ENCODE peak calls at places on chromosomes 11 and 22, in nine cellular contexts. Q is uterus, H is ovary, A is breast epithelium, I is HCT116, L is A549, U is adrenal gland, G is heart left ventricle, M is upper lobe of left lung. R is an unnamed sample.

GRCh38 chr11:27218498-27219038 is 144.4 kb downstream of the CCDC34 start:
- DNase-seq in Q (no peak), H (no peak), A (no peak), I (no peak), L (peak), U (no peak), G (no peak), M (no peak), R (no peak)

GRCh38 chr11:73194593-73194992 is 23.5 kb upstream of the P2RY2 start:
- DNase-seq in Q (no peak), H (no peak), A (no peak), I (no peak), L (peak), U (peak), G (no peak), M (no peak), R (no peak)

GRCh38 chr11:113553235-113553634 is 78.0 kb upstream of the DRD2 start:
- DNase-seq in Q (peak), H (no peak), A (peak), I (peak), L (peak), U (no peak), G (no peak), M (no peak), R (no peak)

GRCh38 chr11:126140932-126141291 is 70.5 kb downstream of the RPUSD4 start:
- DNase-seq in Q (peak), H (peak), A (peak), I (no peak), L (no peak), U (peak), G (no peak), M (peak), R (peak)

GRCh38 chr11:78195917-78196545 is 7.3 kb downstream of the USP35 start:
- DNase-seq in Q (no peak), H (no peak), A (no peak), I (no peak), L (no peak), U (no peak), G (no peak), M (no peak), R (peak)

GRCh38 chr11:3950996-3951662 is 95.7 kb downstream of the STIM1 start:
- DNase-seq in Q (no peak), H (no peak), A (no peak), I (no peak), L (peak), U (no peak), G (no peak), M (no peak), R (no peak)

GRCh38 chr11:119622454-119623143 is 106.4 kb downstream of the NECTIN1 start:
- DNase-seq in Q (no peak), H (no peak), A (no peak), I (no peak), L (no peak), U (no peak), G (no peak), M (no peak), R (no peak)

GRCh38 chr11:45180888-45181594 is 34.6 kb downstream of the PRDM11 start:
- DNase-seq in Q (peak), H (peak), A (peak), I (peak), L (peak), U (peak), G (peak), M (peak), R (no peak)

GRCh38 chr22:24265734-24266133 is 4.9 kb upstream of the SPECC1L start:
- DNase-seq in Q (no peak), H (no peak), A (no peak), I (no peak), L (no peak), U (peak), G (no peak), M (no peak), R (no peak)

GRCh38 chr11:92330114-92330513 is 105.5 kb downstream of the FAT3 start:
- DNase-seq in Q (no peak), H (no peak), A (no peak), I (no peak), L (no peak), U (no peak), G (no peak), M (no peak), R (no peak)

GRCh38 chr11:112174789-112175595 is at the start of gene BCO2:
- DNase-seq in Q (peak), H (peak), A (peak), I (peak), L (peak), U (peak), G (peak), M (peak), R (peak)

GRCh38 chr11:62142921-62143320 is 19.1 kb downstream of the INCENP start:
- DNase-seq in Q (peak), H (no peak), A (no peak), I (no peak), L (no peak), U (peak), G (no peak), M (no peak), R (peak)
- H3K4me3 ChIP-seq in Q (no peak), H (no peak), A (no peak), I (no peak), L (no peak), U (no peak), G (no peak), M (no peak), R (no peak)

GRCh38 chr11:16605971-16606783 is 132.3 kb upstream of the C11orf58 start:
- DNase-seq in Q (peak), H (peak), A (peak), I (peak), L (peak), U (peak), G (peak), M (peak), R (peak)

GRCh38 chr11:16603890-16604783 is 134.3 kb upstream of the C11orf58 start:
- DNase-seq in Q (peak), H (peak), A (no peak), I (no peak), L (no peak), U (peak), G (peak), M (peak), R (peak)

GRCh38 chr11:16605440-16605970 is 132.9 kb upstream of the C11orf58 start:
- DNase-seq in Q (no peak), H (peak), A (no peak), I (no peak), L (no peak), U (peak), G (peak), M (no peak), R (peak)

GRCh38 chr11:16603245-16603644 is 135.2 kb upstream of the C11orf58 start:
- DNase-seq in Q (no peak), H (no peak), A (no peak), I (no peak), L (no peak), U (no peak), G (peak), M (no peak), R (no peak)

DNA sequence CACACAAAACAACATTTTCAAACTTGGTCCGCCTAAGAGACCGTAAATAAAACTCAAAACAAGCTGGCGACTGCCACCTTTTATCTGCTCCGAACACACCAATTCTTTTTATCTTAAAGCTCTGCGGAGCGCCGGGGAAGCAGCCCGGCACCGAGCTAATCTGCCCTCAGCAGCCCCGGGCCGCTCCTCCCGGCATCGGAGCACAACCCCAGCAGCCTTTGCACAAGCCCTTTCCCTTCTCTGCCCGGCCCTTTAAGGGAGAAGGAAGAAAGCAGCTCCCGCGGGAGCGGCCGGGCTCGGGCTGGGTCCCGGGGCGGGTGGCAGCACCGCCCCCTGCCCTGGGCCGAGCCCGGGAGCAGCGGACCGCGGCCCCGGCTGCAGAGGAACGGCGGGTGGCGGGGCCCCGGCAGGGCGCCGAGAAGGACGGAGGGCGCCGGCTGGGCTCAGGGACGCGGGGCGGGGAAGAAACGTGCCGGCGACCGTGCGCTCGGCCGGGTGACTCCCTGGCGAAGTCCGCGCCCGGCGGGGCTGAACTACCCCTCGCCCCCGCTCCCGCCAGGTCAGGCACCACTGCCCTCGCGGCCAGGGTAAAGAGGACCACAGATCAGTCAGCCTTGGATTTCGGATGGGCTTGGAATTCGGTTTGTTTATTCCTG is 133.5 kb upstream of the C11orf58 start:
- DNase-seq in Q (no peak), H (no peak), A (no peak), I (no peak), L (no peak), U (peak), G (peak), M (no peak), R (peak)
- TF ChIP-seq POLR2A in Q (no peak), H (no peak), A (no peak), I (no peak), L (no peak), U (peak), G (no peak), M (no peak), R (no peak)

DNA sequence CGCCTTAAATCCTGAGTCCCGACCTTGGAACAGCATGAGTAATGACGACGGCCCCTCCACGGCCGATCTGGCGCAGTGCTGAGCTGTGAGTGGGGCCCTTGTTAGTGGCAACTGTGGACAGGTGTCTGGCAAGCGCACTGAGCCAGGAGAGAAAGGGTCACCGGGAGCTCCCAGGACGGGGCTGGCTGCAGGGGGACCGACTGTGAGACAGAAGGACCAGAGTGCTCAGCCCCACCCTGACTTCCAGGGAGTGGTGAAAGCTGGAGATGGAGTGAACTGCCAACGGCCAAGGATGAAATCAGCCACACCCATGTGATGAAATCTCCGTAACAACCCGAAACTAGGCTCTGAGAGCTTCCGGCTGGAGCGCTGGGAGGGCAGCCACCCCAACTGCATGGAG is 228.6 kb downstream of the BRD1 start:
- DNase-seq in Q (no peak), H (no peak), A (no peak), I (no peak), L (no peak), U (no peak), G (no peak), M (no peak), R (peak)
- H3K4me3 ChIP-seq in Q (no peak), H (no peak), A (no peak), I (no peak), L (no peak), U (no peak), G (no peak), M (no peak), R (no peak)

DNA sequence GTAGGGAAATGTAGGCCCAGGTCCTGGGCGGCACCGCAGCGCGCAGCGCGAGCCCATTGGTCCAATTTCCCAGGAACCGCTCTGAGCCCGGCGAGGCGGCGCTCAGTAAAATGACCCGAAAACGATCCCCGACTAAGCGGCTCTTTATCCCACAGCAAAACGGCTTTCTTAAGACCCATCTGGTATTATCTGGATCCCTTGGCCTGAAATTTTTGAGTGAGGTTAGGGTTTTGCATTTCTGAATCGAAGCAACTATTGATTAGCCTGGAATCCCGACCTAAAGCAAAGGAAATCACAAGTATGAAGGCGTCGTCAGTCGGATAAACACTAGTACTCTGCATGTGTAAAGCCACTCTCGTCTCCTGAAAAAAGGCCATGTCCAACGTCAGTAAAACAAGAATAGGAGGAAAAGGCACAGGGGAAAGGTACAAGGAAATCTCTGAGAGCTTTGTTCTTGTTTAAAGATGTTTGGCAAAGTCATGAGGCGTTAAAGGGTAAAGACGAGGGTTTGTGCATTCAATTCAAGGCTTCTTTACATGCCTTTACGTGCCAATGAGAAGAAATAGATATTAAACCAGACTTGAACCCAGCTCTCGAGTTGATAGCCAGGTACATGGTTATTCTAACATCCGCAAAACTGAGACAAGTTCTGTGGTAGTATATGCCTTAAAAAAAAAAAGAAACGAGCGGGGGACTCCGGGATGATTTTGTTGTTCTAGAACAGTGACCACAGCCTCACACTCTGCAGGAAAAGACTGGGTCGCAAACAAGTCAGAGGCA is 564 bp upstream of the CFL1 start:
- DNase-seq in Q (no peak), H (no peak), A (no peak), I (no peak), L (no peak), U (no peak), G (no peak), M (no peak), R (peak)
- TF ChIP-seq POLR2A in Q (peak), H (no peak), A (no peak), I (no peak), L (no peak), U (no peak), G (no peak), M (no peak), R (no peak)

DNA sequence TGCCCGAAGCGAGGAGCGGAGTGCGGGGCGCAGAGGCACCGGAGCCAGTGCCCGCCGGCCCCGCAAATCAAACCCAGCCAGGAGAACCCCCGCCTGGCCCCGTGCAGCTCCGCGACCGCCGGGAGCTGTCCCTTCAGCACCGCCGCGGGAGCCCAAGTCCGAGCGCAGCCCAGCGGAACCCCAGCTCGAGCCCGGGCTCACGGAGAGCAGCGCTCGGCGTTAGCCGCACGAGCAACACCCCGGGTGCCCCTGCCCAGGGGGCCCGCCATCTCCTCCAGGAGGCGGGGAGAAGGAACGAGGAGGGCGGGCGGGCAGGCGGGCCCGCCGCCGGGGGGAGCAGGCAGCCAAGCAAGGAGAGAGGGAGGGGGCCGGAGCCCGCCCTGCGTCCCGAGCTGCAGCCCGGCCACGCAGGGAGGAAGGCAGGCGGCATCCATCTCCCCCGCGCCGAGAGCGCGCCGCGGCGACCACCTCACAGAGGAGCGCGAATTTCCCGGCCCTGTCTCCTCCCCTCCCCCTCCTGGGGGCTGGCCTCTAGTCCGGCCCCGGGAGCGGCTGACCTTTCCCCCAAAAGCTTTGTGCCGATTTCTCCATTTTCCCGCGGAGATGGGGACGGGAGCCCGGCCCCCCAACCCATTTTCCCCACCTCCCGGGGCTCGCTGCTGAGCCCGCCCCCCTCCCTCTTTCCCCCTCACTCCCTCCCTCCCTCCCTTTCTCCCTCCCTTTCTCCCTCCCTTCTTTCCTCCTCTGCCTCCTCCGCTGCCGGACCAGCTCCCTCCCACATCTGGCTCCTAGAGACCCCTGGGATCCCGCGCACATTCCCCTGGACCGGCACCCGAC is 623 bp downstream of the KCNC1 start:
- DNase-seq in Q (peak), H (peak), A (peak), I (no peak), L (peak), U (peak), G (peak), M (peak), R (peak)
- H3K4me3 ChIP-seq in Q (peak), H (peak), A (peak), I (peak), L (peak), U (peak), G (no peak), M (peak), R (no peak)

DNA sequence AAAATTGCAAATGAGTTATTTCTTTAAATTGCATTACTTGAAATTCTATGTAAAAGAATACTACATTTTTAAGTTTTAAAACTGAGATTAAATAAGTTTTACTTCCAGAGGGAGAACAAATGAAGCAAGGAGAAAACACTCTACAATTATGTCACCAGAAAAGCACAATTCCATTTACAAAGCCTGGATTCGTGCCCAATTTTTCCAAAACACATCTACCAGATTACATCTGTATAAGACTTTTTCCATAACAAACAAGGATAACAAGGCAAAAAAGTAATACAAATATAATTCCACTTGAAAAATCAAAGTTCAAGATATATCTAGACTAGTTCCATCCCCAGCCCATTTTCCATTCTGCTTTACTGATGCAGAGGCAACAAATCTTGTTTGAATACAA is 40.5 kb downstream of the MTMR2 start:
- DNase-seq in Q (no peak), H (no peak), A (no peak), I (no peak), L (no peak), U (no peak), G (no peak), M (no peak), R (no peak)
- TF ChIP-seq POLR2A in Q (no peak), H (no peak), A (no peak), I (no peak), L (no peak), U (no peak), G (no peak), M (no peak), R (no peak)

DNA sequence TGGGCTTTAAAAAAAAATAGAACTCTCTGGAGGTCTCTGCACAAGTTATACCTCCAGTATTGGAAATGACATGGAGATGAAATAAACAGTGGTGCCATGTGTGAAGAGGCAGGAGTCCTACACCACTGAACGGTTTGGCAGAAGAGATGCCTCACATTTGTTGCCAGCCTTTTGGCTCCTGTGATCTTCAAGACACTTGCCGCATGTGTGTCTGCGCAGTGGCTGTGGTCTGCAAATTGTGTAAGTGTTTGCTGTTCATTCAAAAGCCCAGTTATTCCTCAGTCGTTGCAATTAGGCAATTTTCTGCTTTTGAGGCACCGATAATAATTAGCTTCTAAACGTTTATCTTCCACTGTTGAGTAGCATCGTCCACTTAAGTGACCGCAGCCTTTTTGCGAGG is 319.1 kb downstream of the BRD1 start:
- DNase-seq in Q (no peak), H (no peak), A (no peak), I (no peak), L (no peak), U (no peak), G (no peak), M (no peak), R (no peak)
- H3K4me3 ChIP-seq in Q (no peak), H (no peak), A (no peak), I (no peak), L (no peak), U (no peak), G (no peak), M (no peak), R (no peak)

DNA sequence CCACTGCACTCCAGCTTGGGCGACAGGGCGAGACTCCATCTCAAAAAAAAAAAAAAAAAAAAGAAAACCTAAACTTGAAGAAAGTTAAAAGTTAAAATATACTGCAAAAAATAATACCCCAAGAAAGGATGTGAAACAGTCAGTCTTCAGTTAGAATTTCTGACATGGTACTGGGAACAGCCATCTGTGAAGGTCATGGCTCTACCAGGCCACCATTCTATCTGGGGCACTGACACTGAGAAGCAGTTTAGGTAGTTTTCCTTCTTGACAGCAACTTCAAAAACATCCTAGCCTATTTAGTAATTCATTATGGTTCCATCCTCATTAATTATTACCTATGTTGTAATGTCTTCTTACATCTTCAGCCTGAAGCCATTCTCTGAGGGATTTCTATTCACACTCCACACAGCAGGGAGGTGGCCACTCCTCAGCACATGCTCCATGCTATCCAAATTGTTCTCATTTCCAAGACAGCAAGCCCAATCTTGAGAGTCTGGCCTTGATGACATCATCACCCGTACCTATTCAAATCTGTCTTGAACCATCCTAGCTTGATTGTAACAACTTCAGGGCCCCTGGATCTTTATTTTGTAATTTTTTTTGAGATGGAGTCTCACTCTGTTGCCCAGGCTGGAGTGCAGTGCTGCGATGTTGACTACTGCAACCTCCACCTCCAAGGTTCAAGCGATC is 38.2 kb downstream of the SERPIND1 start:
- DNase-seq in Q (no peak), H (no peak), A (no peak), I (no peak), L (no peak), U (no peak), G (no peak), M (no peak), R (no peak)
- TF ChIP-seq POLR2A in Q (no peak), H (no peak), A (no peak), I (no peak), L (no peak), U (no peak), G (no peak), M (no peak), R (no peak)